ENCODE peak calls at places on chromosome X, in ten cellular contexts. P is thyroid gland, E is spleen, S is H1, G is K562, Q is SK-N-SH, Z is H9, D is ovary, M is tibial nerve, W is IMR-90. F is an unnamed sample.

GRCh38 chrX:118347131-118347530 is 1.2 kb downstream of the WDR44 start:
- DNase-seq in P (no peak), E (no peak), S (no peak), G (peak; percentile 33), Q (peak; percentile 4), Z (no peak), D (no peak), M (no peak), W (peak; percentile 69), F (no peak)

GRCh38 chrX:9848718-9849481 is 62.7 kb downstream of the SHROOM2 start:
- DNase-seq in P (no peak), E (no peak), S (no peak), G (no peak), Q (no peak), Z (no peak), D (no peak), M (no peak), W (no peak), F (no peak)

GRCh38 chrX:41688835-41689234 is at the start of gene GPR34:
- DNase-seq in P (no peak), E (peak; percentile 70), S (no peak), G (no peak), Q (no peak), Z (no peak), D (no peak), M (no peak), W (no peak), F (no peak)

GRCh38 chrX:28178206-28178605 is 197.0 kb upstream of the DCAF8L1 start:
- DNase-seq in P (no peak), E (no peak), S (no peak), G (no peak), Q (no peak), Z (no peak), D (no peak), M (no peak), W (no peak), F (no peak)

GRCh38 chrX:113728937-113729336 is 854.9 kb upstream of the HTR2C start:
- DNase-seq in P (no peak), E (no peak), S (no peak), G (no peak), Q (no peak), Z (no peak), D (no peak), M (no peak), W (no peak), F (no peak)

GRCh38 chrX:13791559-13791958 is 25.3 kb downstream of the GPM6B start:
- DNase-seq in P (peak; percentile 36), E (no peak), S (no peak), G (no peak), Q (no peak), Z (no peak), D (no peak), M (no peak), W (no peak), F (no peak)

GRCh38 chrX:53682885-53683555 is 3.5 kb downstream of the HUWE1 start:
- DNase-seq in P (peak; percentile 31), E (no peak), S (no peak), G (peak; percentile 26), Q (peak; percentile 47), Z (peak; percentile 52), D (no peak), M (peak; percentile 5), W (peak; percentile 50), F (no peak)

GRCh38 chrX:129769467-129770154 is 10.1 kb upstream of the SASH3 start:
- DNase-seq in P (no peak), E (peak; percentile 91), S (no peak), G (no peak), Q (no peak), Z (no peak), D (no peak), M (no peak), W (no peak), F (no peak)

GRCh38 chrX:46179748-46180147 is 365.5 kb downstream of the ZNF674 start:
- DNase-seq in P (no peak), E (no peak), S (no peak), G (no peak), Q (no peak), Z (no peak), D (no peak), M (no peak), W (no peak), F (no peak)
- H3K4me1 ChIP-seq in P (no peaks in the 10 kb centered on the region), E (no peaks in the 10 kb centered on the region), S (no peaks in the 10 kb centered on the region), G (no peaks in the 10 kb centered on the region), Q (no peaks in the 10 kb centered on the region), Z (no peaks in the 10 kb centered on the region), D (no peaks in the 10 kb centered on the region), M (no peaks in the 10 kb centered on the region), W (no peaks in the 10 kb centered on the region), F (no peaks in the 10 kb centered on the region)

GRCh38 chrX:49106930-49107329 is 16.6 kb downstream of the GPKOW start:
- DNase-seq in P (peak; percentile 18), E (no peak), S (no peak), G (no peak), Q (peak; percentile 54), Z (peak; percentile 35), D (no peak), M (no peak), W (peak; percentile 52), F (no peak)
- TF ChIP-seq CTCF in P (no peak), E (peak; percentile 48), S (peak; percentile 57), G (peak; percentile 75), Q (peak; percentile 59), Z (peak; percentile 54), D (no peak), M (no peak), W (peak; percentile 51), F (peak; percentile 22)

GRCh38 chrX:47576021-47576898 is 6.0 kb upstream of the TIMP1 start:
- DNase-seq in P (no peak), E (no peak), S (no peak), G (no peak), Q (no peak), Z (no peak), D (no peak), M (no peak), W (no peak), F (no peak)
- H3K4me1 ChIP-seq in P (no peaks in the 10 kb centered on the region), E (no peaks in the 10 kb centered on the region), S (peaks cover 15% of the 10 kb centered on the region), G (peaks cover 39% of the 10 kb centered on the region), Q (no peaks in the 10 kb centered on the region), Z (peaks cover 3% of the 10 kb centered on the region), D (peaks cover 7% of the 10 kb centered on the region), M (no peaks in the 10 kb centered on the region), W (peaks cover 31% of the 10 kb centered on the region), F (peaks cover 4% of the 10 kb centered on the region)

GRCh38 chrX:123088930-123089329 is 95.1 kb upstream of the GRIA3 start:
- DNase-seq in P (no peak), E (no peak), S (no peak), G (no peak), Q (no peak), Z (no peak), D (no peak), M (no peak), W (no peak), F (no peak)
- TF ChIP-seq CTCF in P (no peak), E (no peak), S (no peak), G (no peak), Q (no peak), Z (no peak), D (no peak), M (no peak), W (no peak), F (no peak)

DNA sequence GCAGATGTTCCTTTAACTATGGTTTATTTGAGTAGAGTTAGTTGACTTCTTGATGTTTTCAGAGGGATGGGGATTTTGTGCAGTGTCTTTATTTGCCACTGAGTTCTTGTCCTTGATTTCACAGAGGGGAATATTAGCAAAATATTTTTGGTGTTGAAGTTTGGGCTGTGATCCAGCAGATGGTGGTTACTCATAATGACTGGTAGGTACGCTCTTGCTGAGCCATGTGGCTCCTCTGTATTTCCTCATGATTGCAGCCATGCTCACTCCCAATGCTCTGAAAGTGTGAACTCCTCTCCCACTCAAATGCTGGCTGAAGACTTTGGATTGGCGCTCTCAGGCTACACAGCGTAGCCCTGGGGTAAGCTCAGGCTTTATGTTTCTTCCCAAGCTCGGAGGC is 77.7 kb downstream of the KLF8 start:
- DNase-seq in P (no peak), E (no peak), S (no peak), G (no peak), Q (no peak), Z (no peak), D (no peak), M (no peak), W (no peak), F (no peak)
- H3K4me1 ChIP-seq in P (no peaks in the 10 kb centered on the region), E (no peaks in the 10 kb centered on the region), S (no peaks in the 10 kb centered on the region), G (no peaks in the 10 kb centered on the region), Q (no peaks in the 10 kb centered on the region), Z (no peaks in the 10 kb centered on the region), D (no peaks in the 10 kb centered on the region), M (no peaks in the 10 kb centered on the region), W (no peaks in the 10 kb centered on the region), F (no peaks in the 10 kb centered on the region)

GRCh38 chrX:133250184-133251080 is 32.3 kb upstream of the TFDP3 start:
- DNase-seq in P (no peak), E (no peak), S (no peak), G (no peak), Q (no peak), Z (no peak), D (no peak), M (no peak), W (no peak), F (no peak)

GRCh38 chrX:133248177-133248576 is 30.0 kb upstream of the TFDP3 start:
- DNase-seq in P (peak; percentile 73), E (no peak), S (no peak), G (no peak), Q (no peak), Z (no peak), D (no peak), M (no peak), W (no peak), F (no peak)

GRCh38 chrX:133254666-133255065 is 36.5 kb upstream of the TFDP3 start:
- DNase-seq in P (no peak), E (no peak), S (no peak), G (no peak), Q (no peak), Z (no peak), D (no peak), M (no peak), W (peak; percentile 41), F (no peak)

GRCh38 chrX:133246921-133247320 is 28.8 kb upstream of the TFDP3 start:
- DNase-seq in P (no peak), E (no peak), S (no peak), G (no peak), Q (no peak), Z (no peak), D (no peak), M (no peak), W (no peak), F (no peak)

DNA sequence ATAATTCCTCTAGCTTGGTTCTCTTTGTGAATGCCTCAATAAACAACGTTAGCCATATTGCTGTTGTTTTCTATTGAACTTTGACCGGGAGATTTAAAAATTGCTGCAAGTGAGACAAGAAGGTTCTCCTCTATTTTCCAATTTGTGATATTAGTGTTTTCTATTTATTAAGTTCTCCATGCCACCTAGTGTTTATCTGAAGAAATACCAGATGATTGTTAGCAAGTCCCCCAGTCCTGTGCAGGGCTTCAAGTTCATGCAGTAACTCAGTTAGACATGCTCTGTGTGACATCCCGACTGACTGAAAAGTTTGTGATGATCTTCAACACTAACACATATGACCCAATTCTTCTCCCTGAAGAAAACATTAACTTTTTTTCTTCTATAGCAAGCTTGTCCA is 31.5 kb upstream of the TFDP3 start:
- DNase-seq in P (no peak), E (no peak), S (no peak), G (no peak), Q (peak; percentile 20), Z (no peak), D (no peak), M (no peak), W (no peak), F (no peak)
- TF ChIP-seq CTCF in P (no peak), E (no peak), S (no peak), G (no peak), Q (no peak), Z (peak; percentile 43), D (no peak), M (no peak), W (peak; percentile 8), F (no peak)

F was measured in left lung.